ENCODE peak calls at places on chromosome 22, in four cellular contexts. One of them, this sample, is unnamed.

GRCh38 chr22:32543020-32543357 is 68.4 kb downstream of the FBXO7 start:
- DNase-seq in GM12865: no peak
- DNase-seq in adrenal gland: no peak
- DNase-seq in fibroblast of mammary gland: no peak
- DNase-seq in this sample: no peak

GRCh38 chr22:37931893-37932389 is 21.5 kb downstream of the C22orf23 start:
- DNase-seq in fibroblast of mammary gland: no peak
- DNase-seq in adrenal gland: no peak
- DNase-seq in GM12865: no peak
- DNase-seq in this sample: no peak

GRCh38 chr22:39999144-39999757 is 4.5 kb downstream of the FAM83F start:
- DNase-seq in fibroblast of mammary gland: peak
- DNase-seq in adrenal gland: no peak
- DNase-seq in GM12865: peak
- DNase-seq in this sample: no peak

GRCh38 chr22:44667829-44668189 is 34.2 kb upstream of the PRR5 start:
- DNase-seq in GM12865: no peak
- DNase-seq in fibroblast of mammary gland: no peak
- DNase-seq in adrenal gland: no peak
- DNase-seq in this sample: no peak

GRCh38 chr22:36021649-36022048 is 7.0 kb downstream of the RBFOX2 start:
- DNase-seq in adrenal gland: no peak
- DNase-seq in fibroblast of mammary gland: no peak
- DNase-seq in GM12865: no peak
- DNase-seq in this sample: no peak

GRCh38 chr22:33921576-33922181 is 1.4 kb upstream of the LARGE1 start:
- DNase-seq in adrenal gland: peak
- DNase-seq in fibroblast of mammary gland: peak
- DNase-seq in GM12865: peak
- DNase-seq in this sample: no peak

GRCh38 chr22:37163618-37164534 is 14.2 kb upstream of the IL2RB start:
- DNase-seq in GM12865: peak
- DNase-seq in adrenal gland: no peak
- DNase-seq in fibroblast of mammary gland: no peak
- DNase-seq in this sample: no peak

GRCh38 chr22:24164823-24165379 is 16.4 kb upstream of the SUSD2 start:
- DNase-seq in adrenal gland: no peak
- DNase-seq in fibroblast of mammary gland: no peak
- DNase-seq in GM12865: no peak
- DNase-seq in this sample: no peak

GRCh38 chr22:23064381-23065068 is 5.8 kb upstream of the GNAZ start:
- DNase-seq in GM12865: no peak
- DNase-seq in fibroblast of mammary gland: no peak
- DNase-seq in adrenal gland: peak
- DNase-seq in this sample: no peak

GRCh38 chr22:23058063-23058462 is 12.3 kb upstream of the GNAZ start:
- DNase-seq in adrenal gland: no peak
- DNase-seq in GM12865: no peak
- DNase-seq in fibroblast of mammary gland: no peak
- DNase-seq in this sample: no peak

GRCh38 chr22:29787371-29787980 is 20.3 kb downstream of the UQCR10 start:
- DNase-seq in GM12865: no peak
- DNase-seq in fibroblast of mammary gland: no peak
- DNase-seq in adrenal gland: no peak
- DNase-seq in this sample: no peak

GRCh38 chr22:40040927-40041326 is 46.2 kb downstream of the FAM83F start:
- DNase-seq in adrenal gland: peak
- DNase-seq in fibroblast of mammary gland: peak
- DNase-seq in GM12865: no peak
- DNase-seq in this sample: peak

GRCh38 chr22:47043835-47044721 is 281.6 kb downstream of the TBC1D22A start:
- DNase-seq in fibroblast of mammary gland: peak
- DNase-seq in GM12865: no peak
- DNase-seq in adrenal gland: no peak
- DNase-seq in this sample: peak

GRCh38 chr22:43446037-43446803 is 34.4 kb downstream of the MPPED1 start:
- DNase-seq in GM12865: no peak
- DNase-seq in fibroblast of mammary gland: no peak
- DNase-seq in adrenal gland: no peak
- DNase-seq in this sample: no peak

GRCh38 chr22:43011079-43011478 is 3.9 kb downstream of the PACSIN2 start:
- DNase-seq in adrenal gland: no peak
- DNase-seq in fibroblast of mammary gland: no peak
- DNase-seq in GM12865: no peak
- DNase-seq in this sample: no peak

GRCh38 chr22:37079668-37080171 is 28.2 kb downstream of the KCTD17 start:
- DNase-seq in GM12865: no peak
- DNase-seq in adrenal gland: no peak
- DNase-seq in fibroblast of mammary gland: peak
- DNase-seq in this sample: peak

GRCh38 chr22:38071421-38072321 is 12.3 kb downstream of the SLC16A8 start:
- DNase-seq in fibroblast of mammary gland: no peak
- DNase-seq in GM12865: no peak
- DNase-seq in adrenal gland: no peak
- DNase-seq in this sample: no peak

GRCh38 chr22:42754658-42755057 is 34.0 kb upstream of the A4GALT start:
- DNase-seq in fibroblast of mammary gland: peak
- DNase-seq in GM12865: no peak
- DNase-seq in adrenal gland: peak
- DNase-seq in this sample: no peak

GRCh38 chr22:22720201-22720723 is 75.8 kb downstream of the GGTLC2 start:
- DNase-seq in GM12865: peak
- DNase-seq in adrenal gland: no peak
- DNase-seq in fibroblast of mammary gland: peak
- DNase-seq in this sample: peak

GRCh38 chr22:29457730-29458129 is 19.3 kb downstream of the RFPL1 start:
- DNase-seq in fibroblast of mammary gland: peak
- DNase-seq in adrenal gland: no peak
- DNase-seq in GM12865: peak
- DNase-seq in this sample: peak

GRCh38 chr22:32634424-32634981 is 159.9 kb downstream of the FBXO7 start:
- DNase-seq in adrenal gland: no peak
- DNase-seq in GM12865: no peak
- DNase-seq in fibroblast of mammary gland: no peak
- DNase-seq in this sample: no peak

GRCh38 chr22:35489225-35489624 is 51.4 kb upstream of the RASD2 start:
- DNase-seq in GM12865: no peak
- DNase-seq in fibroblast of mammary gland: no peak
- DNase-seq in adrenal gland: no peak
- DNase-seq in this sample: no peak

GRCh38 chr22:40432167-40432566 is 61.8 kb downstream of the SGSM3 start:
- DNase-seq in GM12865: no peak
- DNase-seq in fibroblast of mammary gland: no peak
- DNase-seq in adrenal gland: no peak
- DNase-seq in this sample: no peak

GRCh38 chr22:49678842-49679170 is 148.9 kb downstream of the BRD1 start:
- DNase-seq in fibroblast of mammary gland: no peak
- DNase-seq in GM12865: no peak
- DNase-seq in adrenal gland: no peak
- DNase-seq in this sample: no peak

GRCh38 chr22:47287516-47287915 is 525.1 kb downstream of the TBC1D22A start:
- DNase-seq in fibroblast of mammary gland: no peak
- DNase-seq in adrenal gland: no peak
- DNase-seq in GM12865: no peak
- DNase-seq in this sample: no peak

GRCh38 chr22:46415816-46416536 is 80.5 kb downstream of the TRMU start:
- DNase-seq in fibroblast of mammary gland: peak
- DNase-seq in GM12865: no peak
- DNase-seq in adrenal gland: no peak
- DNase-seq in this sample: no peak

DNA sequence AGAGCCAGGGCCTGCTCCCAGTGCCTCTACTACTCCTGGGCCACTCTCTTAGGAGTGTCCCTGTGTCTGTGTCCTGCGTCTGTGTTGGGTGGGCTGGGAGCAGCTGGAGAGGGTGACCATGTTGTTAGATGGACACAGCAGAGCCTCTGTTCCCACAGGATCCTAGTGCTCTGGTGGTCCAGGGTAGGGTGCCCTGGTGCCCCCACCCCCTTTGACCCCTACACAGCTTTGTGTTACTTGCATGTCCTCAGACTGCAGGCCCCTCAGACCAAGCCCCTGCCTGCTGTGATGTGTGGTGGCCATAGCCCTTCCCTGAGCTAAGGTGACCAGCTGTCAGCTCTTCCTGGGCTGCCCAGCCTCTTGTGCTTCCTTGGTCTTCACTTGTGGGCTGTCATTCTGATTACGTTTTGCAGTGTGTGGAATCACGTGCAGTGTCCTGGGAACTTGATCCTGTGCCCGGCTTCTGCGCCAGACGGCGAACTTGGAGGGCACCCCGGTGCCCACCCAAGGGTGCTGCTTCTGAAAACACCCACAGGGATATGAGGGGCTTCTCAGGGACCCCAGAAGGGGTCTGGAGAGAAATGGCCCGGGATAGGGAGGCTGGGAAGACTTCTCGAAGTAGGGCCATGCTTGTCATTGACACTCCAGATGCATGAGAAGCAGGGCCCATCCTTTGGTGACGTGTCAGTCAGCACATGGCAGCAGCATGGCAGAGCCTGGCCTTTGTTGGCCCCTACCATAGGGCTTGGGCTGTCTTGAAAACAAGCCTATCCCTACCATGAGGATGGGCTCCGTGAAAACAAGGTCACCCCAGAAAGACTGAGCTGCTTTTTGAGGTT is 1.5 kb downstream of the TANGO2 start:
- DNase-seq in fibroblast of mammary gland: no peak
- DNase-seq in GM12865: no peak
- DNase-seq in adrenal gland: no peak
- DNase-seq in this sample: no peak
- H3K4me3 ChIP-seq in fibroblast of mammary gland: no peak
- H3K4me3 ChIP-seq in GM12865: peak
- H3K4me3 ChIP-seq in adrenal gland: no peak
- H3K4me3 ChIP-seq in this sample: peak

GRCh38 chr22:17872491-17872890 is 98.2 kb upstream of the BID start:
- DNase-seq in GM12865: no peak
- DNase-seq in adrenal gland: no peak
- DNase-seq in fibroblast of mammary gland: no peak
- DNase-seq in this sample: no peak

GRCh38 chr22:17873804-17874203 is 99.5 kb upstream of the BID start:
- DNase-seq in GM12865: no peak
- DNase-seq in fibroblast of mammary gland: no peak
- DNase-seq in adrenal gland: no peak
- DNase-seq in this sample: no peak

GRCh38 chr22:17873116-17873515 is 98.8 kb upstream of the BID start:
- DNase-seq in GM12865: no peak
- DNase-seq in fibroblast of mammary gland: no peak
- DNase-seq in adrenal gland: no peak
- DNase-seq in this sample: no peak

GRCh38 chr22:17870408-17870807 is 96.1 kb upstream of the BID start:
- DNase-seq in GM12865: no peak
- DNase-seq in fibroblast of mammary gland: no peak
- DNase-seq in adrenal gland: no peak
- DNase-seq in this sample: no peak

GRCh38 chr22:17871726-17872458 is 97.6 kb upstream of the BID start:
- DNase-seq in fibroblast of mammary gland: no peak
- DNase-seq in GM12865: no peak
- DNase-seq in adrenal gland: no peak
- DNase-seq in this sample: no peak
- H3K4me3 ChIP-seq in fibroblast of mammary gland: no peak
- H3K4me3 ChIP-seq in GM12865: no peak
- H3K4me3 ChIP-seq in adrenal gland: no peak
- H3K4me3 ChIP-seq in this sample: no peak

DNA sequence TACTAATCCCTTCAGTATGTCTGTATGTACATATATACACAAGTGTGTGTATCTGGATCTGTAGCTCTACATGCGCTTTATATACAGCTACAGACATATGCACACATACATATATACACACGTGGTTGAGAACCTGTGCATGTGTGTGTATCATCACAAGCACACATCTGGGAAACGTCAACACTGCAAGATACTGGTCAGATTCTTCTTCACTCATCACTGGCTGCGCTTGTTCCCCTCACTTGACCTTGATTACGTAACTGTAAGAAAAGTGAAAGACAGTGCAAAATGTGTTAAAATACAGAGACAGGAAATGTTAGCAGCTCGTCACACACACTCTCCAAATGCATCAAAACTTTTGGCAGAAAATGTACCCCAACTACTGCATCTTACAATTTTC is 51.8 kb upstream of the MN1 start:
- DNase-seq in GM12865: no peak
- DNase-seq in adrenal gland: no peak
- DNase-seq in fibroblast of mammary gland: peak
- DNase-seq in this sample: no peak
- H3K4me3 ChIP-seq in GM12865: no peak
- H3K4me3 ChIP-seq in adrenal gland: no peak
- H3K4me3 ChIP-seq in fibroblast of mammary gland: no peak
- H3K4me3 ChIP-seq in this sample: no peak

GRCh38 chr22:25741692-25742626 is at the start of gene MYO18B:
- DNase-seq in adrenal gland: peak
- DNase-seq in GM12865: no peak
- DNase-seq in fibroblast of mammary gland: no peak
- DNase-seq in this sample: no peak

GRCh38 chr22:25744694-25745093 is 2.7 kb downstream of the MYO18B start:
- DNase-seq in GM12865: no peak
- DNase-seq in fibroblast of mammary gland: no peak
- DNase-seq in adrenal gland: no peak
- DNase-seq in this sample: no peak

GRCh38 chr22:25745341-25746011 is 3.5 kb downstream of the MYO18B start:
- DNase-seq in adrenal gland: peak
- DNase-seq in fibroblast of mammary gland: peak
- DNase-seq in GM12865: no peak
- DNase-seq in this sample: no peak

GRCh38 chr22:25746012-25746373 is 4.0 kb downstream of the MYO18B start:
- DNase-seq in GM12865: no peak
- DNase-seq in adrenal gland: no peak
- DNase-seq in fibroblast of mammary gland: peak
- DNase-seq in this sample: no peak

DNA sequence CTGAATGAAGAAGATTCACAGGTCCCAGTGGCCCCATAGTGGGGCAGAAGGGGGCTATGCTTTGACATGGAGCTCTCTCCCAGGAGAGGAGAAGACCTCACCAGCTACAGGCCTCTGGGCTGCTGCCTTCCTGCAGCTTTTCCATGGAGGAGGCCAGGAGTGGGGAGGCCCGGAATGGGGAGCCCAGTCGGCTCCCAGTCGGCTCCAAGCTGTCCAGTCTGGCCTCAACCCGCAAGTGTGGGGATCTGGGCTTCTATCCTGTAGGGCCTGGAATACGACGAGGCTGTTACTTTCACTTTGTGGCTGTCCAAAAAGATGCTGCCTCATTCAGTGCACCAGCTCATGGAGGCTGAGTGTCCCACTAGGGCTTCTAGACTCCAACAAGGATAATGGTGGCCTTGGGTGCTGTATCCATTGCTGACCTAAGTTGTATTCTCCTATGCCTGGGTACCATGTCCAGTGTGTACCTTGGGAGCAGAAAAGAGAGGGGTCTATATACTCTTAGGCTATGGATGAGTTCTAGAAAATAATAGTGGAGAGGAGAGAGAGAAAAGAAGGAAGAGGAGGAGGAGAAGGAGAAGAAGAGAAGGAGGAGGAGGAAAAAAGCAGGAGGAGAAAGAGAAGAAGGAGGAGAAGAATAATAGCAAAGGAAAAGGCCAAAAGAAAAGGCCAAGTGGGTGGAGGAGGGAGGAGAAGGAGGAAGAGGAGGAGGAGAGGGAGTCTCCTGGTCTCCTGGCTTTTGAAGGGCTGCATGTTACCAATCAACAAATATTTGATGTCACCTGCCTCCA is 1.1 kb downstream of the MYO18B start:
- DNase-seq in fibroblast of mammary gland: no peak
- DNase-seq in adrenal gland: no peak
- DNase-seq in GM12865: no peak
- DNase-seq in this sample: no peak
- H3K4me3 ChIP-seq in fibroblast of mammary gland: no peak
- H3K4me3 ChIP-seq in adrenal gland: no peak
- H3K4me3 ChIP-seq in GM12865: no peak
- H3K4me3 ChIP-seq in this sample: no peak